ENCODE peak calls at places on chromosomes 16 and 17, in ten cellular contexts. T is COR-L47; A is NCI-H446 treated with DMSO at 0.1 percent for 48 hours; W is activated CD4-positive, alpha-beta T cell treated with anti-CD3 and anti-CD28 coated beads, Interleukin-2, amount 50 U/mL, for 48 hours; O is iris pigment epithelial cell; N is GM13977; L is caudate nucleus; I is pulmonary artery endothelial cell; R is GM23338; J is AG10803. E is an unnamed sample.

GRCh38 chr17:66301864-66302741 is at the start of gene PRKCA:
- DNase-seq in W (peak), I (peak), L (peak), A (no peak), N (peak), J (peak), T (peak), R (peak), O (peak), E (peak)

GRCh38 chr17:45129426-45129939 is 2.8 kb downstream of the PLCD3 start:
- DNase-seq in T (no peak), N (no peak), J (peak), R (no peak), A (no peak), L (no peak), I (no peak), W (no peak), O (peak), E (no peak)

GRCh38 chr17:27950995-27951394 is 57.8 kb upstream of the LYRM9 start:
- DNase-seq in R (no peak), J (no peak), N (no peak), L (no peak), I (no peak), O (no peak), T (no peak), A (no peak), W (no peak), E (no peak)

GRCh38 chr16:87443964-87444363 is 48.9 kb downstream of the ZCCHC14 start:
- DNase-seq in T (no peak), I (no peak), R (no peak), A (no peak), J (no peak), O (no peak), L (no peak), N (no peak), W (no peak), E (no peak)

GRCh38 chr17:71444011-71444574 is 676.7 kb upstream of the SOX9 start:
- DNase-seq in R (no peak), A (no peak), O (peak), I (no peak), W (no peak), N (no peak), J (no peak), T (peak), L (no peak), E (no peak)

GRCh38 chr16:73122604-73123386 is 74.9 kb upstream of the ZFHX3 start:
- DNase-seq in A (no peak), J (peak), W (no peak), I (no peak), T (no peak), O (peak), L (no peak), N (no peak), R (no peak), E (no peak)

GRCh38 chr17:76556759-76557367 is 17.0 kb downstream of the PRCD start:
- DNase-seq in T (no peak), W (peak), A (no peak), J (peak), N (no peak), L (no peak), O (peak), I (no peak), R (peak), E (no peak)

GRCh38 chr17:2412561-2413021 is 11.7 kb upstream of the MNT start:
- DNase-seq in I (no peak), R (peak), L (peak), A (peak), W (no peak), J (peak), O (no peak), N (no peak), T (no peak), E (no peak)

GRCh38 chr16:17775061-17775460 is 304.3 kb upstream of the XYLT1 start:
- DNase-seq in J (peak), T (no peak), I (no peak), A (no peak), L (no peak), O (no peak), W (no peak), R (no peak), N (no peak), E (no peak)

GRCh38 chr17:30548189-30548588 is 71.0 kb downstream of the GOSR1 start:
- DNase-seq in A (no peak), L (no peak), N (no peak), J (no peak), W (no peak), I (no peak), R (no peak), T (no peak), O (no peak), E (no peak)

GRCh38 chr17:76027159-76027839 is at the start of gene EVPL:
- DNase-seq in I (no peak), T (no peak), L (no peak), O (no peak), W (no peak), A (no peak), R (peak), J (no peak), N (no peak), E (no peak)

GRCh38 chr17:68732301-68732749 is 131.2 kb upstream of the FAM20A start:
- DNase-seq in R (peak), T (no peak), N (no peak), O (no peak), I (no peak), W (no peak), J (no peak), A (no peak), L (no peak), E (no peak)

GRCh38 chr17:62963296-62963695 is 2.7 kb upstream of the TANC2 start:
- DNase-seq in O (peak), W (no peak), N (no peak), R (no peak), J (peak), A (no peak), L (no peak), T (no peak), I (no peak), E (no peak)

GRCh38 chr16:8634991-8635736 is 13.7 kb downstream of the METTL22 start:
- DNase-seq in T (no peak), W (no peak), A (no peak), J (peak), I (no peak), N (no peak), L (no peak), O (peak), R (peak), E (no peak)

GRCh38 chr17:78862073-78863023 is 21.7 kb upstream of the USP36 start:
- DNase-seq in A (no peak), J (peak), N (no peak), I (peak), W (no peak), R (no peak), T (no peak), L (no peak), O (peak), E (no peak)

GRCh38 chr16:6375471-6376075 is 957.1 kb upstream of the RBFOX1 start:
- DNase-seq in T (no peak), N (no peak), R (no peak), L (no peak), A (no peak), W (no peak), I (no peak), J (no peak), O (no peak), E (no peak)

GRCh38 chr16:85971877-85972638 is 73.1 kb downstream of the IRF8 start:
- DNase-seq in W (no peak), J (no peak), A (no peak), N (no peak), L (no peak), T (no peak), O (no peak), R (no peak), I (no peak), E (no peak)

GRCh38 chr17:69608808-69609494 is 194.5 kb downstream of the MAP2K6 start:
- DNase-seq in A (peak), J (peak), L (no peak), N (no peak), W (no peak), R (no peak), O (peak), I (peak), T (no peak), E (no peak)

E was measured in memory B cell.